ENCODE peak calls at places on chromosomes 13 and 19, in seven cellular contexts. I is GM23248, W is H9, V is IMR-90, L is fibroblast of lung, E is mesenchymal stem cell, K is neural progenitor cell. J is an unnamed sample.

GRCh38 chr19:40219721-40220276 is 1.6 kb upstream of the TTC9B start:
- DNase-seq in I (peak), W (no peak), V (peak), L (peak), E (peak), K (no peak), J (peak)

GRCh38 chr19:49686503-49687088 is 2.8 kb upstream of the ADM5 start:
- DNase-seq in I (no peak), W (no peak), V (no peak), L (no peak), E (no peak), K (no peak), J (no peak)

GRCh38 chr13:24827799-24828198 is 63.8 kb downstream of the RNF17 start:
- DNase-seq in I (no peak), W (no peak), V (no peak), L (no peak), E (no peak), K (no peak), J (no peak)

GRCh38 chr13:80726895-80727294 is 386.0 kb upstream of the SPRY2 start:
- DNase-seq in I (no peak), W (no peak), V (no peak), L (no peak), E (peak), K (no peak), J (no peak)

GRCh38 chr19:7482584-7483439 is 6.0 kb downstream of the PEX11G start:
- DNase-seq in I (peak), W (peak), V (no peak), L (peak), E (peak), K (peak), J (no peak)

GRCh38 chr13:108113407-108113806 is 101.9 kb downstream of the LIG4 start:
- DNase-seq in I (no peak), W (no peak), V (no peak), L (no peak), E (no peak), K (no peak), J (no peak)

GRCh38 chr19:10238172-10238783 is 7.1 kb upstream of the S1PR2 start:
- DNase-seq in I (peak), W (no peak), V (peak), L (peak), E (peak), K (no peak), J (no peak)

GRCh38 chr19:55283548-55284393 is at the start of gene BRSK1:
- DNase-seq in I (peak), W (peak), V (peak), L (peak), E (peak), K (peak), J (peak)

GRCh38 chr19:9295411-9295849 is 14.2 kb downstream of the ZNF699 start:
- DNase-seq in I (no peak), W (no peak), V (no peak), L (no peak), E (no peak), K (no peak), J (peak)

GRCh38 chr19:54430306-54431254 is 15.3 kb downstream of the TTYH1 start:
- DNase-seq in I (peak), W (peak), V (no peak), L (peak), E (peak), K (peak), J (no peak)

GRCh38 chr13:109818891-109819290 is 32.5 kb upstream of the IRS2 start:
- DNase-seq in I (peak), W (no peak), V (no peak), L (peak), E (no peak), K (no peak), J (peak)

GRCh38 chr13:33735276-33735675 is 82.7 kb upstream of the RFC3 start:
- DNase-seq in I (no peak), W (no peak), V (no peak), L (no peak), E (no peak), K (no peak), J (no peak)

GRCh38 chr13:33728271-33729037 is 89.5 kb upstream of the RFC3 start:
- DNase-seq in I (peak), W (no peak), V (no peak), L (peak), E (no peak), K (no peak), J (no peak)

GRCh38 chr13:33725340-33725739 is 92.6 kb upstream of the RFC3 start:
- DNase-seq in I (no peak), W (no peak), V (no peak), L (no peak), E (no peak), K (no peak), J (no peak)

GRCh38 chr13:33727356-33728083 is 90.4 kb upstream of the RFC3 start:
- DNase-seq in I (peak), W (no peak), V (no peak), L (no peak), E (no peak), K (no peak), J (no peak)

DNA sequence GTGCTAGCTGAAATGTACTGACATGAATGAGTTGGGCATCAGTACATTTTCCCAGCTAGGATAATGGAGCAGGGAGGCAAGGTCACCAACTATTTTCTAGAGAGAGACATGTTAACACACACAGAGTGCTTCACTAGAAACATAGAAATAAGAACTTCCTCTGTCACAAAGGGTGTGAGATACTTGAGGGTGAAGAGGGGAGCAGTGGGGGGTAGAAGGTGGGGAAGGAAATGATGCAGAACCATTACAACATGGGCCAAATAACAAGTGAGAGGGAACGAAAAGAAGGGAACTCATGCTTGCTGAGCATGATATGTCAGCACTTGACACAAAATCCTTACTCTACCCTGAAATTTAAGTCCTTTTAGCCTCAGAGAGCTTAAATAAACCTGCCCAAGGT is 87.8 kb upstream of the RFC3 start:
- DNase-seq in I (no peak), W (no peak), V (no peak), L (no peak), E (no peak), K (no peak), J (no peak)
- H3K4me2 ChIP-seq in I (no peak), W (no peak), V (no peak), L (no peak), E (no peak), K (no peak), J (no peak)

GRCh38 chr19:46958542-46958941 is 61.1 kb upstream of the NPAS1 start:
- DNase-seq in I (peak), W (no peak), V (peak), L (peak), E (peak), K (peak), J (peak)
- H2AFZ ChIP-seq in I (no peak), W (no peak), V (no peak), L (no peak), E (no peak), K (no peak), J (no peak)

GRCh38 chr19:42306646-42307045 is 4.2 kb upstream of the PAFAH1B3 start:
- DNase-seq in I (no peak), W (peak), V (no peak), L (no peak), E (no peak), K (no peak), J (no peak)

GRCh38 chr19:42303876-42304275 is 1.5 kb upstream of the PAFAH1B3 start:
- DNase-seq in I (no peak), W (no peak), V (no peak), L (no peak), E (no peak), K (no peak), J (no peak)

GRCh38 chr19:42301646-42302204 is at the start of gene PRR19:
- DNase-seq in I (peak), W (no peak), V (no peak), L (no peak), E (no peak), K (peak), J (no peak)

GRCh38 chr19:42303101-42303464 is 659 bp upstream of the PAFAH1B3 start:
- DNase-seq in I (no peak), W (no peak), V (no peak), L (no peak), E (no peak), K (no peak), J (no peak)
- H3K27ac ChIP-seq in I (no peak), W (no peak), V (peak), L (no peak), E (no peak), K (no peak), J (peak)

DNA sequence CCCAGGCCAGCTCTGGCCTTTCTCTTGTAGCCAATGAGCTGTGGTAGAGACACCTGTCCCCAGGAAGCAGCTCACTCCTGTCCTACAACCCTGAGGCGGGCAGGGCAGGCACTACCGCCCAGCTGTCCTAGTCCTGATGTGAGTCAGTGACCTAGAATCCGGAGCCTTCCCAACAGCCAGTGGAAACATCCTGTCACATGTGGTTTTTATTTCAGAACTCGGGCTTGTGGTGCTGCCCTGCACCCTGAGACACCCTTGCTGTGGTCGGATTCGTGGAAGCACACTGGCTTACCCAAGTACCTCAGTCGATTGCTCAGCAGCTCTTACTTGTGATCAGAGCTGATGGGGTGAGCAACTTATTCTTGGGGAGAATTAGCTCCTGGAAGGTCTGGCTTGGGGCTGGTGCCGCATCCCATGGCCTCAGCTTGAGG is 83.6 kb upstream of the ARHGEF7 start:
- DNase-seq in I (peak), W (no peak), V (peak), L (peak), E (peak), K (no peak), J (peak)
- H3K4me2 ChIP-seq in I (peak), W (no peak), V (no peak), L (no peak), E (no peak), K (no peak), J (peak)